ENCODE peak calls at places on chromosomes 11 and 22, in seven cellular contexts. Y, J, G, H, L, N and U are unnamed samples.

GRCh38 chr22:29703595-29704195 is 16.1 kb upstream of the CABP7 start:
- DNase-seq in Y (no peak), J (no peak), G (no peak), H (no peak), L (no peak), N (no peak), U (no peak)

GRCh38 chr22:24141586-24141985 is 39.7 kb upstream of the SUSD2 start:
- DNase-seq in Y (peak; percentile 71), J (no peak), G (peak; percentile 40), H (peak; percentile 70), L (no peak), N (no peak), U (no peak)

GRCh38 chr11:75317446-75318122 is 33.9 kb downstream of the ARRB1 start:
- DNase-seq in Y (no peak), J (no peak), G (no peak), H (no peak), L (no peak), N (no peak), U (no peak)

GRCh38 chr22:22552630-22553029 is 6.4 kb downstream of the PRAME start:
- DNase-seq in Y (no peak), J (no peak), G (no peak), H (no peak), L (no peak), N (no peak), U (no peak)

GRCh38 chr11:73981051-73981805 is 1.4 kb downstream of the UCP2 start:
- DNase-seq in Y (no peak), J (no peak), G (no peak), H (no peak), L (no peak), N (no peak), U (no peak)

GRCh38 chr11:47565340-47566165 is at the start of gene PTPMT1:
- DNase-seq in Y (peak; percentile 92), J (peak; percentile 81), G (peak; percentile 70), H (peak; percentile 87), L (peak; percentile 51), N (peak; percentile 89), U (no peak)

GRCh38 chr11:36376888-36377758 is 81.0 kb downstream of the PRR5L start:
- DNase-seq in Y (peak; percentile 81), J (peak; percentile 67), G (peak; percentile 55), H (peak; percentile 84), L (peak; percentile 54), N (peak; percentile 43), U (no peak)

GRCh38 chr11:69944146-69944795 is 125.1 kb upstream of the FGF3 start:
- DNase-seq in Y (no peak), J (no peak), G (no peak), H (no peak), L (no peak), N (no peak), U (no peak)

GRCh38 chr11:92297551-92298237 is 73.1 kb downstream of the FAT3 start:
- DNase-seq in Y (no peak), J (no peak), G (no peak), H (no peak), L (no peak), N (no peak), U (no peak)

GRCh38 chr11:119115484-119116234 is 5.7 kb upstream of the HINFP start:
- DNase-seq in Y (no peak), J (peak; percentile 42), G (peak; percentile 51), H (no peak), L (peak; percentile 25), N (no peak), U (no peak)

GRCh38 chr22:20219667-20220628 is 48.2 kb downstream of the RTN4R start:
- DNase-seq in Y (no peak), J (no peak), G (no peak), H (no peak), L (no peak), N (no peak), U (no peak)

GRCh38 chr11:129917231-129917630 is 21.9 kb upstream of the NFRKB start:
- DNase-seq in Y (peak; percentile 34), J (no peak), G (no peak), H (no peak), L (no peak), N (no peak), U (no peak)

GRCh38 chr22:22390989-22391388 is 117.6 kb downstream of the ZNF280B start:
- DNase-seq in Y (no peak), J (no peak), G (no peak), H (no peak), L (no peak), N (no peak), U (no peak)